ENCODE peak calls at places on chromosomes 12 and 14, in eight cellular contexts. B is stimulated activated naive CD8-positive, alpha-beta T cell treated with anti-CD3 and anti-CD28 coated beads, Interleukin-15, Interleukin-2, amounts not matched to agents 100 U/mL and 50 U/mL, for 24 hours; U is left cardiac atrium; C is RWPE1; K is dermis blood vessel endothelial cell; F is activated CD8-positive, alpha-beta memory T cell treated with anti-CD3 and anti-CD28 coated beads, Interleukin-2, amount 50 U/mL, for 48 hours; S is activated T-helper 1 cell treated with Interleukin-2 at 50 U/mL for 16 hours; M is Peyer's patch. X is an unnamed sample.

GRCh38 chr12:56518570-56518969 is 3.0 kb upstream of the RBMS2 start:
- DNase-seq in B (no peak), F (no peak), K (peak), M (no peak), U (no peak), S (no peak), C (no peak), X (no peak)

GRCh38 chr14:99564256-99564902 is 39.6 kb downstream of the CCDC85C start:
- DNase-seq in M (peak), S (no peak), U (peak), K (peak), F (no peak), B (no peak), C (no peak), X (peak)

GRCh38 chr12:109999983-110000505 is 814 bp downstream of the ANKRD13A start:
- DNase-seq in K (peak), C (no peak), B (no peak), S (no peak), U (no peak), M (no peak), F (no peak), X (no peak)

GRCh38 chr12:132275110-132275531 is 54.3 kb downstream of the GALNT9 start:
- DNase-seq in B (no peak), M (no peak), S (no peak), F (no peak), K (peak), U (no peak), C (peak), X (no peak)

GRCh38 chr12:68538722-68539614 is 71.7 kb upstream of the RAP1B start:
- DNase-seq in C (no peak), M (no peak), S (peak), U (peak), K (peak), F (no peak), B (peak), X (peak)

GRCh38 chr12:13347241-13348043 is 150.9 kb downstream of the EMP1 start:
- DNase-seq in U (peak), S (no peak), B (peak), K (no peak), F (peak), C (peak), M (no peak), X (no peak)

GRCh38 chr14:94021416-94022157 is 4.6 kb upstream of the OTUB2 start:
- DNase-seq in K (no peak), F (no peak), M (no peak), C (no peak), S (no peak), U (no peak), B (peak), X (no peak)

GRCh38 chr12:76264617-76265016 is 83.6 kb downstream of the BBS10 start:
- DNase-seq in F (no peak), M (no peak), B (no peak), S (no peak), C (peak), K (no peak), U (no peak), X (no peak)

GRCh38 chr12:72191761-72192160 is 80.4 kb upstream of the TRHDE start:
- DNase-seq in S (no peak), K (no peak), F (no peak), U (no peak), B (no peak), C (no peak), M (no peak), X (no peak)

GRCh38 chr12:74293689-74294131 is 243.9 kb upstream of the ATXN7L3B start:
- DNase-seq in U (no peak), F (no peak), M (no peak), C (no peak), B (no peak), S (no peak), K (no peak), X (no peak)

GRCh38 chr12:17151917-17152316 is 546.0 kb upstream of the LMO3 start:
- DNase-seq in S (no peak), B (no peak), K (no peak), C (no peak), F (no peak), U (no peak), M (no peak), X (no peak)

GRCh38 chr14:51962678-51963077 is 26.7 kb upstream of the RTRAF start:
- DNase-seq in C (no peak), M (no peak), F (no peak), U (no peak), B (no peak), K (no peak), S (no peak), X (no peak)

GRCh38 chr14:89493877-89494634 is 77.0 kb upstream of the FOXN3 start:
- DNase-seq in C (no peak), U (no peak), M (no peak), B (no peak), F (no peak), K (no peak), S (no peak), X (no peak)

GRCh38 chr14:100559455-100559854 is 27.8 kb downstream of the BEGAIN start:
- DNase-seq in F (no peak), U (no peak), K (no peak), B (no peak), M (no peak), S (no peak), C (no peak), X (no peak)

GRCh38 chr12:3251691-3252090 is 174.5 kb downstream of the TSPAN9 start:
- DNase-seq in M (no peak), F (no peak), K (no peak), C (no peak), B (no peak), U (peak), S (no peak), X (no peak)

GRCh38 chr14:42111355-42111754 is 504.7 kb downstream of the LRFN5 start:
- DNase-seq in K (no peak), U (no peak), B (no peak), M (no peak), C (no peak), F (no peak), S (no peak), X (no peak)

GRCh38 chr14:94542811-94543449 is 18.3 kb upstream of the SERPINA4 start:
- DNase-seq in B (no peak), S (no peak), U (no peak), F (no peak), C (no peak), M (no peak), K (no peak), X (no peak)

GRCh38 chr12:43861015-43861846 is 25.4 kb downstream of the TMEM117 start:
- DNase-seq in M (no peak), C (no peak), F (no peak), S (no peak), U (no peak), B (no peak), K (no peak), X (no peak)

GRCh38 chr12:15193927-15194326 is 27.3 kb downstream of the RERG start:
- DNase-seq in U (no peak), B (no peak), C (no peak), S (no peak), M (no peak), K (no peak), F (no peak), X (no peak)

GRCh38 chr12:6701078-6701768 is 608 bp upstream of the PIANP start:
- DNase-seq in U (no peak), F (no peak), S (no peak), B (no peak), M (no peak), K (no peak), C (no peak), X (no peak)

GRCh38 chr14:45658226-45658916 is 405.4 kb upstream of the MIS18BP1 start:
- DNase-seq in B (no peak), M (no peak), C (no peak), K (no peak), U (no peak), F (no peak), S (no peak), X (no peak)

GRCh38 chr14:53153702-53154112 is 584 bp upstream of the DDHD1 start:
- DNase-seq in U (no peak), K (no peak), C (no peak), S (no peak), F (no peak), B (no peak), M (no peak), X (no peak)